ENCODE peak calls at places on chromosomes 7 and 10, in ten cellular contexts. Y, W, T, Q, H, S, P, R, B and D are unnamed samples.

GRCh38 chr10:130021373-130021950 is 57.4 kb upstream of the EBF3 start:
- DNase-seq in S (no peak), W (no peak), T (peak), R (no peak), B (no peak), P (peak), Q (peak), H (no peak), Y (no peak), D (peak)

GRCh38 chr10:76874151-76874550 is 763.5 kb downstream of the KCNMA1 start:
- DNase-seq in H (peak), Y (no peak), B (peak), R (no peak), P (no peak), S (no peak), T (no peak), Q (no peak), W (no peak), D (no peak)

GRCh38 chr7:50304911-50305621 is 550 bp downstream of the IKZF1 start:
- DNase-seq in B (no peak), W (no peak), H (no peak), Y (no peak), P (peak), Q (no peak), R (no peak), T (no peak), S (no peak), D (no peak)

GRCh38 chr10:77463967-77464745 is 173.5 kb downstream of the KCNMA1 start:
- DNase-seq in Y (no peak), S (no peak), H (no peak), T (no peak), R (no peak), P (no peak), B (no peak), W (no peak), Q (peak), D (peak)

GRCh38 chr7:98346515-98347069 is 54.3 kb downstream of the BAIAP2L1 start:
- DNase-seq in Q (no peak), H (no peak), T (no peak), B (no peak), W (no peak), S (no peak), P (no peak), R (no peak), Y (no peak), D (no peak)

GRCh38 chr7:116501425-116502167 is 2.1 kb downstream of the CAV2 start:
- DNase-seq in W (peak), S (no peak), Q (peak), B (no peak), Y (no peak), R (peak), P (no peak), T (peak), H (peak), D (no peak)

GRCh38 chr10:107899075-107899474 is 734.6 kb upstream of the SORCS1 start:
- DNase-seq in T (no peak), Y (no peak), Q (no peak), S (no peak), W (no peak), P (no peak), R (no peak), H (no peak), B (no peak), D (no peak)

GRCh38 chr10:70560511-70560931 is 42.0 kb downstream of the PRF1 start:
- DNase-seq in R (no peak), P (no peak), H (no peak), T (no peak), W (no peak), Q (no peak), S (no peak), Y (no peak), B (peak), D (no peak)

GRCh38 chr10:119469325-119469707 is 73.2 kb downstream of the RGS10 start:
- DNase-seq in Q (no peak), P (no peak), S (no peak), B (no peak), Y (no peak), H (no peak), T (no peak), W (no peak), R (no peak), D (no peak)

GRCh38 chr7:19932549-19933249 is 159.3 kb upstream of the TMEM196 start:
- DNase-seq in T (no peak), R (no peak), S (no peak), W (no peak), P (no peak), B (no peak), H (no peak), Y (no peak), Q (no peak), D (no peak)

GRCh38 chr7:112272921-112273561 is 66.5 kb downstream of the ZNF277 start:
- DNase-seq in Q (no peak), Y (no peak), H (no peak), R (no peak), B (peak), S (no peak), T (peak), P (no peak), W (no peak), D (peak)

GRCh38 chr7:121605297-121605640 is 209.2 kb upstream of the FAM3C start:
- DNase-seq in R (no peak), Q (peak), T (no peak), P (no peak), W (no peak), B (no peak), Y (no peak), S (no peak), H (no peak), D (no peak)

GRCh38 chr10:95508730-95509129 is 52.4 kb downstream of the SORBS1 start:
- DNase-seq in W (no peak), T (peak), R (peak), Y (no peak), Q (peak), P (no peak), S (no peak), H (peak), B (no peak), D (no peak)

GRCh38 chr7:94154858-94155257 is 150.7 kb upstream of the BET1 start:
- DNase-seq in Q (peak), T (no peak), H (no peak), Y (no peak), P (no peak), S (no peak), W (peak), B (no peak), R (no peak), D (no peak)

GRCh38 chr7:139543801-139544603 is 20.5 kb downstream of the CLEC2L start:
- DNase-seq in B (no peak), W (no peak), T (no peak), Y (no peak), S (peak), H (no peak), Q (no peak), P (no peak), R (no peak), D (no peak)

GRCh38 chr7:38561166-38561565 is 70.0 kb downstream of the AMPH start:
- DNase-seq in H (no peak), T (no peak), S (no peak), Y (no peak), P (no peak), Q (peak), B (no peak), R (no peak), W (no peak), D (no peak)

DNA sequence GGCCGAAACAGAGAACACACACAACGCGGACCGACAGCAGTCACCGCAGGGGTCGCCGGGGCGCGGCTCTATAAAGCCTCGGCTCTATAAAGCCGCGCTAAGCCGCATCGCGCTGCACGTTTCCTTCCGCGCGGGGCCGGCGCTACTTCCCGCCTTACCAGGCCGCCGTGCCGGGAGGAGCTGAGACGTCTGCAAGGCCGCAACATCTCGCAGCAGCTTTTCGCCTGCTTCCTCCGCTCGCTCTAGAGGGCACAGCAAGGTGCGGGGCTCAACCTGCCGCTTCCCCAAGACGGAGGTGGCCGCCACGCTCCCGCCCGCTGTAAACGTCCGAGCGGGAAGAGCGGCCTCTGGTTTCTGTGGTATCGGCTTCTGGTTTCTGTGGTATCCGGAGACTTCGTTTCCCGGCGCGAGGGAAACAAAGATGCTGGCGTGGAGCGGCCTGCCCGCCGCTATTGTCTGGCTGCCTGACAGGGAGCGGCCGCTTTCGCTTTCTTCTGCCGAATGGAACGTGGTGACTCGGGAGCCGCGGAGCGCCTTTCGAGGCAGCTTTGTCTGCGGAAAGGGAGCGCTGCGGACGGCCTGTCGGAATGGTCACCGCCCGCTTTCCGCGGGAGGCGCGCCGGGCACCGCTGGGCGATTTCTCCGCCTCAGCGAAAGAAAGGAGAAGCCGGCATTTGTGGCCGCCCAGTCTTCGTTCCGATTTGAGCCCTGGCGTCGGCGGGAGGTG is 91.8 kb downstream of the SPAG6 start:
- DNase-seq in W (peak), B (peak), Y (peak), S (peak), Q (peak), H (peak), R (peak), T (peak), P (peak), D (peak)
- TF ChIP-seq POLR2A in W (no peak), B (peak), Y (peak), S (peak), Q (peak), H (peak), R (peak), T (peak), P (peak), D (peak)

GRCh38 chr7:16755397-16755796 is 1.8 kb downstream of the TSPAN13 start:
- DNase-seq in S (no peak), Y (no peak), H (no peak), R (no peak), B (no peak), T (no peak), P (no peak), Q (peak), W (no peak), D (no peak)

GRCh38 chr7:16758634-16759602 is 5.4 kb downstream of the TSPAN13 start:
- DNase-seq in Y (no peak), T (no peak), W (no peak), R (no peak), Q (no peak), P (no peak), H (no peak), B (no peak), S (no peak), D (no peak)

GRCh38 chr7:16754869-16755317 is 1.3 kb downstream of the TSPAN13 start:
- DNase-seq in T (no peak), Y (no peak), R (no peak), W (no peak), B (no peak), Q (no peak), P (no peak), S (no peak), H (no peak), D (no peak)

GRCh38 chr7:16753102-16753931 is at the start of gene TSPAN13:
- DNase-seq in Q (peak), R (peak), W (peak), T (peak), B (peak), S (peak), H (peak), Y (peak), P (peak), D (peak)

GRCh38 chr7:16753932-16754571 is 497 bp downstream of the TSPAN13 start:
- DNase-seq in T (peak), S (no peak), P (peak), Y (peak), H (peak), W (no peak), B (no peak), R (peak), Q (peak), D (no peak)
- TF ChIP-seq POLR2A in T (no peak), S (no peak), P (no peak), Y (no peak), H (no peak), W (no peak), B (no peak), R (no peak), Q (no peak), D (no peak)

GRCh38 chr7:145478551-145478950 is 638.0 kb upstream of the CNTNAP2 start:
- DNase-seq in P (no peak), Q (no peak), W (no peak), Y (no peak), T (no peak), B (no peak), R (no peak), S (no peak), H (no peak), D (no peak)

DNA sequence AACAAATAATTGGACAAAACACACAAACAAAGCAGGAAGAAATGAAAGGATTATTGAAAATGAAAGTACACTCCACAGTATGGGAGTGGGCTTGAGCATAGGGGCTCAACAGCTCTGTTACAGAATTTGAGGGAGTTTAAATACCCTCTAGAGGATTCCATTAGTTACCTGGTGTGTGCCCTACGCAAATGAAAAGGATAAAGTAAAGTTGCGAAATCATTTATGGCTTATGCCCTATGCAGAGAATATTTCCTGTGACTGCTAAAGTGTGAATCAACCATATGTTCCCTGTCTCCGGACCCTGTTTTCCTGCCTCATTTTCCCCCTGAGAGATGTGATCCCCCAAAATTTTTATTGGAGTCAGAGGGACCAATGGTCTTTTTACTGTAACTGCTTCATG is 634.6 kb upstream of the CNTNAP2 start:
- DNase-seq in T (no peak), S (no peak), B (no peak), Q (no peak), R (no peak), P (no peak), H (no peak), Y (no peak), W (no peak), D (no peak)
- TF ChIP-seq POLR2A in T (no peak), S (no peak), B (no peak), Q (no peak), R (no peak), P (no peak), H (no peak), Y (no peak), W (no peak), D (no peak)

GRCh38 chr7:129279757-129280156 is 54.9 kb downstream of the AHCYL2 start:
- DNase-seq in H (no peak), P (no peak), T (no peak), S (no peak), Y (no peak), B (no peak), Q (no peak), W (no peak), R (no peak), D (no peak)

GRCh38 chr7:129285195-129285594 is 60.4 kb downstream of the AHCYL2 start:
- DNase-seq in H (no peak), P (no peak), B (no peak), R (no peak), W (no peak), Y (no peak), T (no peak), Q (peak), S (no peak), D (no peak)

GRCh38 chr7:129281163-129281562 is 56.3 kb downstream of the AHCYL2 start:
- DNase-seq in H (no peak), P (no peak), W (no peak), Y (no peak), S (no peak), B (no peak), Q (no peak), T (no peak), R (no peak), D (no peak)

GRCh38 chr7:129282865-129283264 is 58.0 kb downstream of the AHCYL2 start:
- DNase-seq in B (no peak), P (no peak), W (no peak), T (no peak), Q (no peak), S (no peak), Y (no peak), R (no peak), H (no peak), D (no peak)

DNA sequence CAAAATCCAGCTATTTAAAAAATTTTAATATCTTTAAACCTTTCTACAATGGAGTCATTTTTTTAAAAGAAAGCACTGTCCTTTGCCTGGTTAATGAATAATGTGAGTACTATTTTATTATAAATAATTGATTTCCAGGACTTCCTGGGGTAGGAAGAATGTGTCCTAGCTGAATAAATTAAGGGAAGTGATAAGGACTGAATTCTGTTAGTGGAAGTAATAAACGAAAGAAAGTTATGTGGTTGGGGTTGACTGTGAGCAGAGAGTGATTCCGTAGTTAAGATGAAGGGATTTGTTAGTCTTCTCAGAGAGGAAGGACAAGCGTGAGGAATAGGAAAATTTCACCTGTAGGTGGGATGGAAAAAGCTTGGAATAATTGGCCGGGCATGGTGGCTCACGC is 59.1 kb downstream of the AHCYL2 start:
- DNase-seq in Q (no peak), T (no peak), B (no peak), Y (no peak), S (no peak), P (no peak), W (no peak), R (no peak), H (no peak), D (no peak)
- TF ChIP-seq POLR2A in Q (no peak), T (no peak), B (no peak), Y (no peak), S (no peak), P (no peak), W (no peak), R (no peak), H (no peak), D (no peak)

GRCh38 chr7:969403-969802 is 5.9 kb downstream of the COX19 start:
- DNase-seq in H (no peak), Y (no peak), S (no peak), W (no peak), T (no peak), R (no peak), Q (no peak), P (no peak), B (no peak), D (no peak)

GRCh38 chr7:968205-968754 is 7.1 kb downstream of the COX19 start:
- DNase-seq in W (no peak), T (no peak), P (no peak), Y (no peak), S (no peak), H (no peak), R (no peak), Q (no peak), B (no peak), D (no peak)

GRCh38 chr7:966291-967069 is 8.9 kb downstream of the COX19 start:
- DNase-seq in W (no peak), T (no peak), H (no peak), P (no peak), B (no peak), Y (no peak), R (no peak), S (no peak), Q (no peak), D (no peak)

GRCh38 chr7:964401-965231 is 10.1 kb upstream of the ADAP1 start:
- DNase-seq in T (peak), Y (no peak), W (peak), Q (peak), H (peak), S (no peak), R (peak), B (peak), P (no peak), D (peak)

GRCh38 chr7:967361-968082 is 7.8 kb downstream of the COX19 start:
- DNase-seq in B (no peak), Y (no peak), W (no peak), T (no peak), H (no peak), S (no peak), Q (no peak), P (no peak), R (no peak), D (no peak)
- TF ChIP-seq POLR2A in B (no peak), Y (no peak), W (no peak), T (no peak), H (no peak), S (no peak), Q (no peak), P (no peak), R (no peak), D (no peak)

DNA sequence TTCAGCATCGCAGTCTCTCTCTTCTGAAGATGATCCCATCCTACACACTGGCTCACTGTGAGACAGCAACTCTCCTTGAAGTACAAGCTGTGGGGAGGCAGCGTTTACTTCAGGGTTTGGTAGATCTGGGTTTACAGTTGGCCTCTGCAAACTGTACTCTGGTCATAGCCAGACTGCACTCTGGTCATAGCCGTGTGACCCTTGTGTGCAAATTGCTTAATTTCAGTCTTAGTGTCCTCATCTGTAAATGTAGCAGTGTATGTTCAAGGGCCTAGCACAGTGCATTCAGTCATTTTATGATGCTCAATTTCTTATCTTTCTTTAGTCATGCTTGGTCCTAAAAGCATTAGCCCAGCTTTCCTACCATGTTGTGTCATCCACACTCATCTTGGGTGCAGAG is 188.2 kb downstream of the LRMDA start:
- DNase-seq in R (no peak), Q (no peak), B (no peak), Y (no peak), W (no peak), T (no peak), S (no peak), P (no peak), H (no peak), D (no peak)
- TF ChIP-seq POLR2A in R (no peak), Q (no peak), B (no peak), Y (no peak), W (no peak), T (no peak), S (no peak), P (no peak), H (no peak), D (no peak)

GRCh38 chr10:21661087-21661486 is 127.1 kb downstream of the MLLT10 start:
- DNase-seq in Y (no peak), R (no peak), B (no peak), Q (no peak), H (no peak), T (no peak), W (no peak), S (no peak), P (no peak), D (no peak)

GRCh38 chr10:21662635-21663034 is 128.6 kb downstream of the MLLT10 start:
- DNase-seq in P (no peak), H (no peak), T (no peak), Y (no peak), S (no peak), B (no peak), R (no peak), Q (no peak), W (no peak), D (no peak)

DNA sequence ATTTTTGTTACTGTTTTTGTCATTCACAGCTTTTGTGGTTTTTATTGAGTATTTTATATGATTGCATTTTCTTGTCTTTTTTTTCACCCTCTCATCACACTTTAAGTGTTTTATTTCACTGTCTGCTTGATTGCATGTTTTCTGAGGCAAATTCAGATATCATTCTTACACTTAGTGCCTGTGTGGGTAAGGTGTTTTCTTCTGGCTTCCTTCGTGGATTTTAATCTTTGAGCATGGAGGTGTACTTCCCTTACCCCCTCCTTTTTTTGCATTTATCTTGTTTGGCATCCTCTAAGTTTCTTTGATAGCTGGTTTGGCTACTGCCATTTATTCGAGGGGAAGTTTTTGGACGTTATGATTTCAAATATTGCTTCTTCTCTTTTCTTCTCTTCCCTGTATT is 127.9 kb downstream of the MLLT10 start:
- DNase-seq in H (no peak), P (no peak), S (no peak), B (no peak), Q (no peak), Y (no peak), R (no peak), W (no peak), T (no peak), D (no peak)
- TF ChIP-seq POLR2A in H (no peak), P (no peak), S (no peak), B (no peak), Q (no peak), Y (no peak), R (no peak), W (no peak), T (no peak), D (no peak)